ENCODE peak calls at places on chromosomes 1 and 21, in five cellular contexts. T is CD8-positive, alpha-beta memory T cell; X is NCI-H510A treated with DMSO at 0.1 percent for 48 hours; H is HL-60; I is PC-9. B is an unnamed sample.

GRCh38 chr1:202034683-202035462 is 24.5 kb downstream of the ELF3 start:
- DNase-seq in T (no peak), X (peak), H (no peak), I (peak), B (peak)

GRCh38 chr1:182206628-182207239 is 145.2 kb upstream of the ZNF648 start:
- DNase-seq in T (no peak), X (no peak), H (no peak), I (no peak), B (no peak)

GRCh38 chr21:42474982-42475381 is 21.0 kb downstream of the RSPH1 start:
- DNase-seq in T (no peak), X (no peak), H (no peak), I (no peak), B (no peak)

GRCh38 chr1:6266641-6267040 is 5.7 kb upstream of the GPR153 start:
- DNase-seq in T (no peak), X (no peak), H (no peak), I (no peak), B (no peak)

GRCh38 chr1:53334312-53334711 is 6.4 kb upstream of the LRP8 start:
- DNase-seq in T (no peak), X (no peak), H (no peak), I (no peak), B (no peak)

GRCh38 chr1:32774950-32775634 is 42.1 kb downstream of the YARS1 start:
- DNase-seq in T (no peak), X (no peak), H (no peak), I (peak), B (no peak)

GRCh38 chr1:93414749-93415148 is 33.2 kb upstream of the FNBP1L start:
- DNase-seq in T (no peak), X (no peak), H (no peak), I (no peak), B (no peak)

GRCh38 chr1:27365372-27366112 is 1.2 kb downstream of the MAP3K6 start:
- DNase-seq in T (peak), X (peak), H (peak), I (peak), B (peak)